ENCODE peak calls at places on chromosome 6, in five cellular contexts. O, W, X, U and M are unnamed samples.

GRCh38 chr6:166751051-166751595 is 124.1 kb upstream of the RPS6KA2 start:
- DNase-seq in O (no peak), W (no peak), X (no peak), U (no peak), M (no peak)

GRCh38 chr6:170279977-170280688 is 10.7 kb downstream of the DLL1 start:
- DNase-seq in O (no peak), W (peak), X (no peak), U (peak), M (no peak)

GRCh38 chr6:163565140-163565539 is 150.6 kb downstream of the QKI start:
- DNase-seq in O (no peak), W (no peak), X (no peak), U (no peak), M (no peak)

GRCh38 chr6:54361734-54362133 is 53.5 kb downstream of the TINAG start:
- DNase-seq in O (no peak), W (no peak), X (no peak), U (no peak), M (no peak)

GRCh38 chr6:47792216-47792733 is 10.4 kb downstream of the OPN5 start:
- DNase-seq in O (no peak), W (no peak), X (no peak), U (no peak), M (no peak)

GRCh38 chr6:163600781-163601180 is 186.3 kb downstream of the QKI start:
- DNase-seq in O (no peak), W (no peak), X (no peak), U (no peak), M (no peak)

GRCh38 chr6:121498481-121499276 is 63.2 kb downstream of the GJA1 start:
- DNase-seq in O (no peak), W (no peak), X (no peak), U (no peak), M (no peak)

GRCh38 chr6:137738197-137738596 is 128.9 kb upstream of the TNFAIP3 start:
- DNase-seq in O (no peak), W (no peak), X (peak), U (no peak), M (no peak)

GRCh38 chr6:139019722-139020121 is 8.8 kb upstream of the ABRACL start:
- DNase-seq in O (no peak), W (no peak), X (no peak), U (no peak), M (no peak)

GRCh38 chr6:4805553-4806307 is 29.5 kb downstream of the CDYL start:
- DNase-seq in O (peak), W (peak), X (peak), U (peak), M (no peak)

GRCh38 chr6:30957716-30958115 is 16.9 kb downstream of the MUCL3 start:
- DNase-seq in O (no peak), W (no peak), X (no peak), U (no peak), M (no peak)

GRCh38 chr6:27893059-27893835 is 18.9 kb downstream of the OR2B2 start:
- DNase-seq in O (peak), W (peak), X (peak), U (peak), M (no peak)

GRCh38 chr6:158817298-158818007 is 1.7 kb downstream of the EZR start:
- DNase-seq in O (peak), W (peak), X (no peak), U (no peak), M (no peak)

GRCh38 chr6:44029489-44030185 is 97.6 kb downstream of the MRPL14 start:
- DNase-seq in O (no peak), W (no peak), X (peak), U (no peak), M (no peak)

GRCh38 chr6:17098007-17098406 is 3.8 kb upstream of the STMND1 start:
- DNase-seq in O (no peak), W (no peak), X (no peak), U (no peak), M (no peak)

GRCh38 chr6:6007311-6008113 is 787 bp upstream of the NRN1 start:
- DNase-seq in O (peak), W (no peak), X (no peak), U (no peak), M (no peak)
- TF ChIP-seq CTCF in O (peak), W (no peak), X (no peak), U (peak), M (peak)

GRCh38 chr6:41748542-41748941 is 1.3 kb upstream of the PGC start:
- DNase-seq in O (no peak), W (no peak), X (no peak), U (no peak), M (no peak)
- TF ChIP-seq CTCF in O (no peak), W (no peak), X (no peak), U (no peak), M (no peak)

GRCh38 chr6:45789238-45789637 is 226.4 kb downstream of the CLIC5 start:
- DNase-seq in O (no peak), W (no peak), X (no peak), U (no peak), M (no peak)
- TF ChIP-seq CTCF in O (no peak), W (no peak), X (no peak), U (no peak), M (no peak)

DNA sequence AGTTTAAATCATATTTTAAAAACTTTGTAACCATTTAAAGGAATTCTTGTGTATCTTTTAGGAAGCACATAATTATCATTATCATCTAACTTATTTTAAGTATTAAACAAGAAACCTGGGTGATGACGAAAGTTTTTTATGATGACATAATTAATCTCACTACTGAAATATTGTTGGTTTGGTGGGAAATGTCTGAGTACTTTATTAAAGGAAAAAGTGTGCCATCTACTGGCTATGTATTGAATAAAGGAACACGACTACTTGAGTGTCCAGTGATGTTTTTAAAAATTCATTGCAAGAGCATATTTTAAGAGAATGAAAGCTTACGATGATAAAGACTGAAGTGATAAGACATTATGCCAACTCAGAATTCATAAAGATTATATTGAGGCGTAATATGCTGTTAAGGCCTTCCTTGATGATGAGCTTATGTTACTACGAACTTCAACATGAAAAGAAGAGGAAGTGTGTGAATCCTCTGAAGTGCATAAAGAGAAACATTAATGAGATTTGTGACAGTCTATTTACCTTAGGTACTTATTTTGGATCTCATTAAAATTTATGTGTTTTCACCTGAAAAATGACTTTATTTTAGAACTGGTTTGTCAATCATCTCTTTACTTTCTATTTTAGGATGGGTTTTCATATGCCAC is 12.0 kb upstream of the TRMT11 start:
- DNase-seq in O (no peak), W (no peak), X (peak), U (no peak), M (no peak)
- TF ChIP-seq CTCF in O (peak), W (peak), X (peak), U (peak), M (peak)

GRCh38 chr6:83920017-83920416 is 60.5 kb downstream of the CYB5R4 start:
- DNase-seq in O (no peak), W (no peak), X (peak), U (no peak), M (no peak)

GRCh38 chr6:83917001-83917400 is 57.5 kb downstream of the CYB5R4 start:
- DNase-seq in O (no peak), W (no peak), X (no peak), U (no peak), M (no peak)

DNA sequence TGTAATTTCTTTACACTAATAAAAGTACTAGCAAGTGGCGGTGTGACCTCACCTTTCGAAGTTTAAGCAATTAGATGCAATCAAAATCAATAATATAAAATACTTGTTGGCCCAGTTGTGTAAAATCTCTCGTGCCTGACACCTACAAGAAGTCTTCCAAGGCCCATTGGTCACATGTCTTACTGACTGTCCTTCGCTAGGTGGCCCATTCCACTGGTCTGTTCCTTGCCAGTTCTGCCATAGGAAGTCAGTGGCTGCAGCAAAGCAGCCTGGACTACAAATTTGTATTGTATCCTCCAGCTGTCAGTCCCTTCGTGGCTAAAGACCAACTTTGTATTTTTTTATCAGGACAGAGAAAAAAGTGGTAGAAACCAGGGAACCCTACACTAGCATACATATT is 61.8 kb downstream of the CYB5R4 start:
- DNase-seq in O (no peak), W (no peak), X (no peak), U (no peak), M (no peak)
- TF ChIP-seq CTCF in O (no peak), W (no peak), X (no peak), U (no peak), M (no peak)

GRCh38 chr6:48994811-48995210 is 468.2 kb downstream of the MMUT start:
- DNase-seq in O (no peak), W (no peak), X (no peak), U (no peak), M (no peak)
- TF ChIP-seq CTCF in O (no peak), W (no peak), X (no peak), U (no peak), M (no peak)

GRCh38 chr6:35026434-35027222 is 114.5 kb downstream of the TCP11 start:
- DNase-seq in O (no peak), W (peak), X (no peak), U (no peak), M (no peak)

GRCh38 chr6:35024601-35025054 is 116.5 kb downstream of the TCP11 start:
- DNase-seq in O (peak), W (peak), X (no peak), U (peak), M (no peak)

GRCh38 chr6:35027807-35028206 is 113.3 kb downstream of the TCP11 start:
- DNase-seq in O (no peak), W (no peak), X (no peak), U (no peak), M (no peak)

GRCh38 chr6:35023601-35024000 is 117.5 kb downstream of the TCP11 start:
- DNase-seq in O (no peak), W (no peak), X (no peak), U (no peak), M (no peak)

GRCh38 chr6:35025241-35026188 is 115.6 kb downstream of the TCP11 start:
- DNase-seq in O (no peak), W (no peak), X (no peak), U (no peak), M (no peak)
- TF ChIP-seq CTCF in O (no peak), W (no peak), X (peak), U (no peak), M (peak)

GRCh38 chr6:142051404-142051803 is 81.3 kb upstream of the GJE1 start:
- DNase-seq in O (no peak), W (no peak), X (no peak), U (no peak), M (no peak)

GRCh38 chr6:142047934-142048592 is 84.7 kb upstream of the GJE1 start:
- DNase-seq in O (no peak), W (no peak), X (no peak), U (no peak), M (no peak)

GRCh38 chr6:142048593-142048980 is 84.1 kb upstream of the GJE1 start:
- DNase-seq in O (no peak), W (no peak), X (no peak), U (no peak), M (no peak)

GRCh38 chr6:142045380-142046270 is 87.1 kb upstream of the GJE1 start:
- DNase-seq in O (no peak), W (no peak), X (peak), U (no peak), M (no peak)
- TF ChIP-seq CTCF in O (no peak), W (no peak), X (peak), U (no peak), M (peak)

GRCh38 chr6:99802396-99803031 is 191.5 kb downstream of the MCHR2 start:
- DNase-seq in O (peak), W (no peak), X (no peak), U (no peak), M (no peak)
- TF ChIP-seq CTCF in O (peak), W (no peak), X (no peak), U (no peak), M (peak)